ENCODE peak calls at places on chromosomes 5 and 9, in eight cellular contexts. S is kidney, F is left ventricle myocardium inferior, C is RWPE1, O is glutamatergic neuron, E is Calu3, V is endothelial cell, B is upper lobe of right lung. H is an unnamed sample.

GRCh38 chr9:121650220-121651013 is 1.0 kb upstream of the DAB2IP start:
- DNase-seq in S (peak), F (peak), C (peak), O (peak), E (peak), V (peak), B (peak), H (no peak)

GRCh38 chr5:28779161-28779754 is 1740.9 kb upstream of the CDH9 start:
- DNase-seq in S (no peak), F (no peak), C (peak), O (no peak), E (no peak), V (peak), B (no peak), H (no peak)

GRCh38 chr9:27347889-27348288 is 50.9 kb upstream of the EQTN start:
- DNase-seq in S (no peak), F (no peak), C (no peak), O (no peak), E (no peak), V (no peak), B (no peak), H (no peak)

GRCh38 chr5:20500501-20500900 is 512.5 kb upstream of the CDH18 start:
- DNase-seq in S (no peak), F (no peak), C (no peak), O (no peak), E (no peak), V (no peak), B (no peak), H (no peak)

GRCh38 chr5:157820593-157821252 is 38.2 kb downstream of the CLINT1 start:
- DNase-seq in S (no peak), F (no peak), C (peak), O (no peak), E (peak), V (peak), B (no peak), H (no peak)

GRCh38 chr5:134957920-134958608 is 9.6 kb upstream of the CATSPER3 start:
- DNase-seq in S (no peak), F (no peak), C (no peak), O (no peak), E (no peak), V (no peak), B (no peak), H (no peak)

GRCh38 chr9:93683331-93684134 is 107.1 kb downstream of the PHF2 start:
- DNase-seq in S (peak), F (no peak), C (no peak), O (no peak), E (no peak), V (no peak), B (peak), H (no peak)

GRCh38 chr5:42944989-42945388 is 95.1 kb downstream of the ANXA2R start:
- DNase-seq in S (no peak), F (no peak), C (peak), O (no peak), E (peak), V (peak), B (no peak), H (no peak)

DNA sequence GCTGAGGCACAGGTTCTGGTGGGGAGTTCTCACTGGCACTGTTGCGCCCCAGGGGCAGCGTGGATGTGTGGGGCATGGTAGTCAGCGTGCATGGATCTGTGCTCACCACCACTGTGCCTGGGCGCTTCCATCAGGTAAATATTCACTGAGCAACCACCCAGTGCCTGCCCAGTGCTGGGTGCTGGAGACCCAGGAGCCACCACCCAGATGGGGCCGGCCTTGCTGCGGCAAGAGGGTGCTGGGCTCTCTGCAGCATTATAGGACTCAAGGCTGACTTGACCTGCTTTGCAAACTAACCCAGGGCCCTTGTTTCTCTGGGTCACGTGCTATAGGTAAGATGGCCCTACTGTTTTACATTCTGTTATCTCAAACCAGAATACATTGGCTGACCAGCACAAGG is 60.5 kb downstream of the DAP start:
- DNase-seq in S (no peak), F (no peak), C (no peak), O (no peak), E (no peak), V (no peak), B (no peak), H (no peak)
- TF ChIP-seq CTCF in S (no peak), F (no peak), C (no peak), O (no peak), E (no peak), V (no peak), B (no peak), H (no peak)

GRCh38 chr5:137700282-137700680 is 35.6 kb downstream of the KLHL3 start:
- DNase-seq in S (no peak), F (no peak), C (no peak), O (no peak), E (no peak), V (no peak), B (no peak), H (no peak)
- TF ChIP-seq CTCF in S (no peak), F (no peak), C (no peak), O (no peak), E (no peak), V (no peak), B (no peak), H (no peak)

GRCh38 chr5:76356887-76357286 is 46.2 kb upstream of the IQGAP2 start:
- DNase-seq in S (no peak), F (no peak), C (no peak), O (no peak), E (no peak), V (no peak), B (no peak), H (no peak)
- TF ChIP-seq CTCF in S (no peak), F (no peak), C (no peak), O (no peak), E (no peak), V (no peak), B (no peak), H (no peak)

DNA sequence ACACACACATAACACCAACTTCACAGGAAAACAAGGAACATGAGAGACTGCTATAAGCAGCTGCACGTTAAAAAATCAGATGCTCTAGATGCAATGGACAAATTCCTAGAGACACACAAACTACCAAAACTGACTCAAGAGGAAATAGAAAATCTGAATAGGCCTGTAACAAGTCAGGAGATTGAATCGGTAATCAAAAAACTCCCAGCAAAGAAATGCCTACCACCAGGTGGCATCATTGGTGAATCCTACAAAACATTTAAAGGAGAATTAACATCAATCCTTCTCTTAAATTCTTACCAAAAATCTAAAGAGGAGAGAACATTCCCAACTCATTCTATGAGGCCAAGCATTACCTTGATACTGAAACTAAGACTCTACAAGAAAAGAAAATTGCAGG is 54.9 kb downstream of the NDST1 start:
- DNase-seq in S (no peak), F (no peak), C (peak), O (no peak), E (peak), V (peak), B (no peak), H (no peak)
- TF ChIP-seq CTCF in S (peak), F (peak), C (peak), O (peak), E (peak), V (peak), B (peak), H (no peak)

GRCh38 chr5:54969856-54970828 is 15.3 kb downstream of the ESM1 start:
- DNase-seq in S (no peak), F (no peak), C (no peak), O (no peak), E (no peak), V (no peak), B (no peak), H (no peak)

GRCh38 chr5:54964405-54964804 is 21.0 kb downstream of the ESM1 start:
- DNase-seq in S (no peak), F (no peak), C (no peak), O (no peak), E (no peak), V (no peak), B (no peak), H (no peak)

GRCh38 chr5:54965806-54966205 is 19.6 kb downstream of the ESM1 start:
- DNase-seq in S (no peak), F (no peak), C (no peak), O (no peak), E (no peak), V (no peak), B (no peak), H (no peak)

GRCh38 chr5:54969242-54969641 is 16.2 kb downstream of the ESM1 start:
- DNase-seq in S (no peak), F (no peak), C (no peak), O (no peak), E (no peak), V (no peak), B (no peak), H (no peak)
- TF ChIP-seq CTCF in S (no peak), F (no peak), C (no peak), O (no peak), E (no peak), V (no peak), B (no peak), H (no peak)

GRCh38 chr9:74001382-74001781 is 495.8 kb upstream of the RORB start:
- DNase-seq in S (no peak), F (no peak), C (no peak), O (no peak), E (no peak), V (no peak), B (no peak), H (no peak)
- TF ChIP-seq CTCF in S (no peak), F (no peak), C (no peak), O (no peak), E (no peak), V (no peak), B (no peak), H (no peak)

DNA sequence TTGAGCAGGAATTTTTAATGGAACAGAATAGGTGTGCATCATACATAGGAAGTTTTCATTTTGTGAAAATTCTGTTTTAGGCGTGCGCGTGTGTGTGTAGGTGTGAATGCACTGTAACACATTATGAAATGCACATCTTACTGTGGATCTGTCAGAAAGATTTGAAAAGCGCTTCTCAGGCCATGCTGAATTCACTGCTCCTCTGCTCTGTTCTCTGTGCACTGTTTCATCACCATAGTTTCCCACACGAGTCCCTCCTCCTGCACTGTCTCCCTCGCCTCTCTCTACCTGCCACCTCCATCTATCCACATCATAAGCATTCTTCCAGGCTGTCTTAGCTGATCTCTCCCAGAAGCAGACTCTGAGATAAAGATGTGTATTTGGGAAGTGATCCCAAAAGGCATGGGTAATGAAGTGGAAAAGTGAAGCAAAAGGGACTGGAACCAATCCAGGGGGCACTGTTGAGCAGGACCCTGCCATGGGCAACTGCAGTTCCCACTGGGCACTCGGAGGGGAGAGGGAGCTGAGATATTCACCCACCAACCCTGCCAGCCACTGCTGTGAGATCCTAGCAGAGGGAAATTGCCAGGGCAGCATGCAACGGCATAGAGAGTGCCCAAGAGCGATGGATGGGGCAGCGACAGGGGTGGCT is 65.9 kb downstream of the GABBR2 start:
- DNase-seq in S (no peak), F (no peak), C (no peak), O (no peak), E (no peak), V (no peak), B (no peak), H (no peak)
- TF ChIP-seq CTCF in S (no peak), F (no peak), C (no peak), O (no peak), E (no peak), V (no peak), B (no peak), H (no peak)

GRCh38 chr9:17003576-17004240 is 131.1 kb upstream of the CNTLN start:
- DNase-seq in S (no peak), F (no peak), C (no peak), O (no peak), E (no peak), V (no peak), B (no peak), H (no peak)

GRCh38 chr9:17004500-17004899 is 130.3 kb upstream of the CNTLN start:
- DNase-seq in S (no peak), F (no peak), C (no peak), O (no peak), E (no peak), V (no peak), B (no peak), H (no peak)

GRCh38 chr9:17009071-17009470 is 125.8 kb upstream of the CNTLN start:
- DNase-seq in S (no peak), F (no peak), C (no peak), O (no peak), E (no peak), V (no peak), B (no peak), H (no peak)

GRCh38 chr9:17005085-17005484 is 129.8 kb upstream of the CNTLN start:
- DNase-seq in S (peak), F (peak), C (no peak), O (no peak), E (peak), V (no peak), B (no peak), H (no peak)
- TF ChIP-seq CTCF in S (no peak), F (no peak), C (no peak), O (no peak), E (no peak), V (no peak), B (no peak), H (no peak)

H was measured in coronary artery.